ENCODE peak calls at places on chromosomes 16 and 17, in eight cellular contexts. W, N, M, U, Y, G, E and K are unnamed samples.

GRCh38 chr16:27698746-27699145 is 148.8 kb downstream of the KATNIP start:
- DNase-seq in W (no peak), M (no peak), N (no peak), U (no peak), Y (no peak), E (no peak), G (no peak), K (no peak)

GRCh38 chr16:56549744-56550385 is 15.0 kb upstream of the MT4 start:
- DNase-seq in N (no peak), M (no peak), U (no peak), Y (no peak), E (peak; percentile 3), G (no peak), W (no peak), K (no peak)

GRCh38 chr16:57514371-57514770 is 22.0 kb downstream of the CCDC102A start:
- DNase-seq in W (no peak), G (no peak), E (no peak), M (no peak), N (no peak), U (no peak), Y (no peak), K (no peak)

GRCh38 chr17:7383742-7384488 is 3.0 kb downstream of the TNK1 start:
- DNase-seq in M (no peak), E (peak; percentile 66), U (no peak), N (peak; percentile 34), W (peak; percentile 84), Y (peak; percentile 87), G (peak; percentile 62), K (peak; percentile 72)

GRCh38 chr17:39393732-39394131 is 7.7 kb downstream of the FBXL20 start:
- DNase-seq in N (no peak), W (no peak), Y (no peak), G (no peak), M (no peak), U (no peak), E (no peak), K (no peak)

GRCh38 chr17:43401293-43401692 is 2.5 kb downstream of the ARL4D start:
- DNase-seq in M (peak; percentile 81), E (no peak), N (peak; percentile 51), U (peak; percentile 52), Y (peak; percentile 51), W (no peak), G (no peak), K (no peak)

GRCh38 chr17:64698725-64699124 is 36.6 kb upstream of the SMURF2 start:
- DNase-seq in N (no peak), M (no peak), G (no peak), W (no peak), E (no peak), U (no peak), Y (no peak), K (no peak)

GRCh38 chr16:49928176-49928892 is 72.4 kb upstream of the ZNF423 start:
- DNase-seq in M (no peak), N (no peak), W (no peak), E (no peak), G (no peak), U (no peak), Y (no peak), K (no peak)

GRCh38 chr17:77821114-77821513 is 137.4 kb upstream of the TNRC6C start:
- DNase-seq in N (no peak), W (no peak), E (no peak), U (no peak), G (no peak), Y (peak; percentile 42), M (no peak), K (no peak)

GRCh38 chr17:79919164-79919585 is 79.9 kb upstream of the CBX4 start:
- DNase-seq in U (no peak), G (peak; percentile 87), Y (no peak), W (no peak), E (no peak), M (peak; percentile 81), N (peak; percentile 99), K (peak; percentile 93)

GRCh38 chr17:77723071-77723908 is 235.2 kb upstream of the TNRC6C start:
- DNase-seq in W (no peak), N (no peak), Y (no peak), U (no peak), E (no peak), M (no peak), G (no peak), K (no peak)

GRCh38 chr17:50474523-50474922 is 4.1 kb upstream of the RSAD1 start:
- DNase-seq in U (no peak), N (no peak), G (no peak), Y (no peak), M (no peak), W (no peak), E (no peak), K (no peak)

GRCh38 chr16:21597571-21598030 is 1.8 kb upstream of the METTL9 start:
- DNase-seq in G (no peak), W (peak; percentile 17), U (no peak), E (no peak), Y (no peak), N (no peak), M (no peak), K (no peak)

GRCh38 chr16:61892531-61892930 is 143.7 kb downstream of the CDH8 start:
- DNase-seq in N (no peak), U (no peak), W (no peak), M (no peak), Y (no peak), E (no peak), G (no peak), K (no peak)

GRCh38 chr17:69960755-69961154 is 114.3 kb upstream of the KCNJ16 start:
- DNase-seq in G (peak; percentile 26), W (no peak), E (no peak), M (no peak), N (peak; percentile 62), U (no peak), Y (no peak), K (peak; percentile 68)

GRCh38 chr17:44970136-44970737 is 2.1 kb upstream of the C1QL1 start:
- DNase-seq in E (no peak), G (peak; percentile 49), Y (peak; percentile 20), W (no peak), N (no peak), M (no peak), U (no peak), K (no peak)

GRCh38 chr16:86595983-86596605 is 17.7 kb downstream of the FOXL1 start:
- DNase-seq in M (no peak), E (no peak), W (no peak), N (no peak), U (no peak), Y (no peak), G (no peak), K (no peak)

GRCh38 chr17:59175076-59175475 is 19.5 kb downstream of the PRR11 start:
- DNase-seq in M (no peak), Y (no peak), N (no peak), U (no peak), G (no peak), W (no peak), E (no peak), K (no peak)

GRCh38 chr16:66977341-66978113 is 10.9 kb upstream of the CES4A start:
- DNase-seq in G (peak; percentile 91), N (peak; percentile 92), Y (peak; percentile 91), U (peak; percentile 36), E (peak; percentile 90), M (peak; percentile 91), W (peak; percentile 81), K (peak; percentile 94)

GRCh38 chr16:13014516-13014915 is 113.1 kb downstream of the SHISA9 start:
- DNase-seq in E (no peak), W (no peak), M (no peak), G (no peak), U (no peak), N (no peak), Y (peak; percentile 63), K (no peak)

GRCh38 chr16:2835638-2836493 is 5.8 kb downstream of the ZG16B start:
- DNase-seq in W (no peak), M (peak; percentile 93), E (no peak), N (peak; percentile 84), G (no peak), Y (peak; percentile 79), U (peak; percentile 65), K (no peak)